ENCODE peak calls at places on chromosomes 16 and 17, in seven cellular contexts. L is psoas muscle; H is fibroblast of lung; R is IMR-90; O is uterus; S is heart left ventricle; M is CD8-positive, alpha-beta T cell. I is an unnamed sample.

GRCh38 chr17:40612510-40613244 is 34.9 kb downstream of the SMARCE1 start:
- DNase-seq in L (no peak), H (no peak), R (no peak), O (no peak), S (no peak), M (peak; percentile 81), I (no peak)

GRCh38 chr17:27458524-27458908 is 2.3 kb downstream of the KSR1 start:
- DNase-seq in L (no peak), H (no peak), R (no peak), O (no peak), S (no peak), M (no peak), I (no peak)

GRCh38 chr17:77445908-77446535 is 305.3 kb downstream of the SEC14L1 start:
- DNase-seq in L (no peak), H (no peak), R (peak; percentile 56), O (no peak), S (peak; percentile 74), M (peak; percentile 82), I (no peak)

GRCh38 chr16:84228321-84228838 is 11.4 kb downstream of the KCNG4 start:
- DNase-seq in L (peak; percentile 82), H (peak; percentile 85), R (peak; percentile 89), O (peak; percentile 78), S (peak; percentile 85), M (no peak), I (peak; percentile 66)

GRCh38 chr16:28915181-28915580 is 9.9 kb downstream of the RABEP2 start:
- DNase-seq in L (no peak), H (peak; percentile 39), R (peak; percentile 76), O (no peak), S (no peak), M (no peak), I (no peak)

GRCh38 chr17:13311301-13311700 is 290.4 kb downstream of the HS3ST3A1 start:
- DNase-seq in L (no peak), H (peak; percentile 78), R (peak; percentile 12), O (no peak), S (no peak), M (no peak), I (no peak)

GRCh38 chr17:11898526-11899235 is 98.6 kb downstream of the ZNF18 start:
- DNase-seq in L (no peak), H (no peak), R (no peak), O (no peak), S (no peak), M (no peak), I (no peak)

GRCh38 chr16:60642956-60643355 is 1393.3 kb downstream of the CDH8 start:
- DNase-seq in L (no peak), H (no peak), R (no peak), O (no peak), S (no peak), M (no peak), I (no peak)

GRCh38 chr16:47979783-47980182 is 176.0 kb downstream of the ABCC12 start:
- DNase-seq in L (no peak), H (no peak), R (no peak), O (no peak), S (no peak), M (no peak), I (no peak)

GRCh38 chr16:56848955-56849689 is 15.9 kb upstream of the SLC12A3 start:
- DNase-seq in L (no peak), H (peak; percentile 60), R (peak; percentile 78), O (peak; percentile 57), S (no peak), M (no peak), I (no peak)

GRCh38 chr16:77833906-77834599 is 45.7 kb downstream of the VAT1L start:
- DNase-seq in L (no peak), H (peak; percentile 59), R (peak; percentile 89), O (no peak), S (no peak), M (no peak), I (peak; percentile 54)

GRCh38 chr17:30600830-30601494 is 123.8 kb downstream of the GOSR1 start:
- DNase-seq in L (no peak), H (peak; percentile 22), R (peak; percentile 11), O (no peak), S (peak; percentile 37), M (peak; percentile 56), I (no peak)

GRCh38 chr17:35896011-35896587 is 15.9 kb upstream of the CCL5 start:
- DNase-seq in L (no peak), H (no peak), R (no peak), O (no peak), S (no peak), M (peak; percentile 65), I (no peak)

GRCh38 chr16:76583995-76584394 is 306.8 kb downstream of the CNTNAP4 start:
- DNase-seq in L (no peak), H (no peak), R (no peak), O (no peak), S (no peak), M (no peak), I (no peak)

GRCh38 chr16:89185062-89185751 is 13.7 kb downstream of the CDH15 start:
- DNase-seq in L (peak; percentile 8), H (no peak), R (no peak), O (no peak), S (no peak), M (no peak), I (no peak)

GRCh38 chr17:4742133-4742532 is 2.4 kb upstream of the CXCL16 start:
- DNase-seq in L (no peak), H (no peak), R (no peak), O (no peak), S (no peak), M (no peak), I (no peak)

GRCh38 chr16:11836653-11837244 is 14.6 kb downstream of the RSL1D1 start:
- DNase-seq in L (no peak), H (peak; percentile 78), R (peak; percentile 87), O (no peak), S (no peak), M (no peak), I (no peak)

GRCh38 chr17:57657211-57657610 is 87.9 kb downstream of the CCDC182 start:
- DNase-seq in L (no peak), H (no peak), R (no peak), O (no peak), S (no peak), M (no peak), I (no peak)
- H3K27ac ChIP-seq in L (no peak overlapping the region), H (no peak overlapping the region), R (no peak overlapping the region), O (no peak overlapping the region), S (no peak overlapping the region), M (no peak overlapping the region), I (no peak overlapping the region)

GRCh38 chr17:39079836-39080235 is 71.6 kb downstream of the PLXDC1 start:
- DNase-seq in L (no peak), H (no peak), R (no peak), O (no peak), S (no peak), M (no peak), I (no peak)
- H3K27me3 ChIP-seq in L (no peaks in the 10 kb centered on the region), H (peaks cover 14% of the 10 kb centered on the region), R (peaks cover 33% of the 10 kb centered on the region), O (no peaks in the 10 kb centered on the region), S (no peaks in the 10 kb centered on the region), M (no peaks in the 10 kb centered on the region), I (peaks cover 40% of the 10 kb centered on the region)

DNA sequence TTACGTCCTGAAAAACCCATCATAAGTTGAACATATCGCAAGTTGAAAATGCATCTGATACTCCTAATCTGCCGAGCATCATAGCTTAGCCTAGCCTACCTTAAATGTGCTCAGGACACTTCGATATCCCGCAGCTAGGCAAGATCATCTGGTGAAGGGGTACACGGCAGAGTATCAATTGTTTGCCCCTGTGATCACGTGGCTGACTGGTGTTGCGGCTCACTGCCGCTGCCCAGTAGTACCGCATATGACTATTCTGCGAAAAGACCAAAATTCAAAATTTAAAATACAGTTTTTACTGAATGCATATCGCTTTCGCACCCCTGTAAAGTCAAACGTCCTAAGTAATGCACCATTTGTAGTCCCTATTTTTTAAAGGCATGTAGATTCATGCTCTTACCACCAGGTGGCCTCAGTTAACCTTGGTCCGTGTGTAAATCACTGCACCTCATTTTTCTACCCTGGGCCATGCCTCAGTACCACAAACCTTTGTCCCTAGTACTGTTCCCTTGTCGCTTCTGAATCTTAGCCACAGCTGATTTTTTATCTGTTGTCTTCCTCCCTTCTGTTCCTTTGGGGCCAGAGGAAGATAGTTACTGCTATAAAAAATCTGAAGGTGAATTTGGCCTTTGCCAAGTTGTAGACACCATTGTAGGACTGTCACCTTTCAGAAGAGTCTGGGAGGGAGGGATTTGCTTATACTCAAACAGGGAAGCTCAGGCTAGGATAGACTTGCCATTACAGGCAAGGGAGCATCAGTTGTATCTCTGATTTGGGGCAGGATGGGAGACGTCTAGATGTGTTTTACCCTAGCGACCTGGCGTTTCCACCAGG is 34.4 kb downstream of the WWP2 start:
- DNase-seq in L (no peak), H (peak; percentile 84), R (peak; percentile 77), O (peak; percentile 38), S (peak; percentile 29), M (no peak), I (peak; percentile 42)
- H3K4me3 ChIP-seq in L (peak overlapping the region; percentile 45), H (no peak overlapping the region), R (no peak overlapping the region), O (no peak overlapping the region), S (peak overlapping the region; percentile 28), M (no peak overlapping the region), I (no peak overlapping the region)

GRCh38 chr16:2188395-2188794 is 8.0 kb downstream of the CASKIN1 start:
- DNase-seq in L (no peak), H (no peak), R (no peak), O (no peak), S (no peak), M (no peak), I (no peak)

GRCh38 chr16:2189252-2189893 is 7.0 kb downstream of the CASKIN1 start:
- DNase-seq in L (no peak), H (no peak), R (no peak), O (no peak), S (no peak), M (no peak), I (no peak)

GRCh38 chr16:2190659-2191445 is 5.6 kb downstream of the CASKIN1 start:
- DNase-seq in L (no peak), H (no peak), R (no peak), O (no peak), S (no peak), M (no peak), I (no peak)

GRCh38 chr16:2191446-2191706 is 5.0 kb downstream of the CASKIN1 start:
- DNase-seq in L (no peak), H (no peak), R (no peak), O (no peak), S (peak; percentile 56), M (no peak), I (no peak)

DNA sequence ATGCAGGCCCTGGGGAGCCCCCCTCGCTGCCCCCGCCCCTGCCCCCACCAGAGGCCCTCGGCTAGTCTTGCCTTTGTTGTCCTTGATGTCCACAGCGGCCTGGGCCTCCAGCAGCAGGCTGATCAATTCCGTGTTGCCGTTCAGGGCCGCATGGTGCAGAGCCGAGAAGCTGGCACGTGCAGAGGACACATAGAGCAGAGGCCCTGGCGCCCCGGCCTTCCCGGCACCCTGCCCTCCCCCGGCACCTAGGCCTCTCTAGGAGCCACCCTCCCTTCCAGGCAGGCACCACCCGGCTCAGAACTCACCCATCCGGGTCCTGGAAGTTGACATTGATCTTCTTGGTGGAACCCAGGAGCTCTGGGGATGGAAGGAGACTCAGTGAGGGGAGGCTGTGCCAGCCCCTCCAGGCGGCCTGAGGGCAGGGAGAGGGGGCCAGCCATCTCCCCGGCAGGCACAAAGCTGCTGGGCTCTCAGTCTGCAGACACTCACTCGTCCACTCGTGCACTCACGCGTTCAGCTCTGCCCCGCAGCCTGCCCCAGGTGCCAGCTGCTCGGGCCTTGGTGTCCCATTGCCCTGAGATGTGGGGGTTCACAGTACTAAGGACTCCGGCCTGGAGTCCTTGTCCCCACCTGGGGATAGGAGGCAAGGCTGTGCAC is 6.3 kb downstream of the CASKIN1 start:
- DNase-seq in L (no peak), H (no peak), R (no peak), O (no peak), S (no peak), M (no peak), I (no peak)
- H3K27ac ChIP-seq in L (no peak overlapping the region), H (no peak overlapping the region), R (no peak overlapping the region), O (no peak overlapping the region), S (no peak overlapping the region), M (no peak overlapping the region), I (no peak overlapping the region)

GRCh38 chr16:2451851-2452320 is 8.0 kb upstream of the TEDC2 start:
- DNase-seq in L (no peak), H (no peak), R (no peak), O (no peak), S (no peak), M (no peak), I (no peak)
- H3K27me3 ChIP-seq in L (no peaks in the 10 kb centered on the region), H (no peaks in the 10 kb centered on the region), R (no peaks in the 10 kb centered on the region), O (no peaks in the 10 kb centered on the region), S (no peaks in the 10 kb centered on the region), M (no peaks in the 10 kb centered on the region), I (no peaks in the 10 kb centered on the region)

I was measured in AG04450.